ENCODE peak calls at places on chromosomes 11 and 22, in four cellular contexts. L is IMR-90, I is H1, N is mesendoderm. K is an unnamed sample.

GRCh38 chr11:94194712-94195111 is 66.1 kb downstream of the PANX1 start:
- DNase-seq in L (no peak), N (no peak), I (no peak), K (no peak)

GRCh38 chr22:49630448-49630946 is 197.2 kb downstream of the BRD1 start:
- DNase-seq in N (no peak), L (no peak), I (no peak), K (no peak)

GRCh38 chr11:13487661-13488030 is 8.2 kb downstream of the PTH start:
- DNase-seq in L (peak), N (peak), I (peak), K (peak)

GRCh38 chr22:22720724-22721261 is 76.4 kb downstream of the GGTLC2 start:
- DNase-seq in I (no peak), L (no peak), N (no peak), K (no peak)

GRCh38 chr11:11786771-11787170 is 55.0 kb upstream of the USP47 start:
- DNase-seq in I (no peak), N (peak), L (peak), K (no peak)

GRCh38 chr22:25360891-25361645 is 141.6 kb downstream of the CRYBB2 start:
- DNase-seq in N (no peak), I (no peak), L (no peak), K (no peak)

GRCh38 chr11:2563216-2564007 is 118.6 kb downstream of the KCNQ1 start:
- DNase-seq in I (no peak), N (no peak), L (no peak), K (no peak)

GRCh38 chr22:33000342-33001280 is 57.6 kb downstream of the SYN3 start:
- DNase-seq in N (peak), L (peak), I (peak), K (peak)

GRCh38 chr11:131284041-131284440 is 86.4 kb upstream of the NTM start:
- DNase-seq in I (no peak), N (no peak), L (no peak), K (no peak)

GRCh38 chr11:128599729-128600128 is 12.4 kb upstream of the ETS1 start:
- DNase-seq in N (no peak), L (peak), I (no peak), K (no peak)

GRCh38 chr11:2519879-2520735 is 75.3 kb downstream of the KCNQ1 start:
- DNase-seq in L (no peak), N (no peak), I (no peak), K (peak)

GRCh38 chr11:20367313-20367948 is 3.9 kb downstream of the HTATIP2 start:
- DNase-seq in I (no peak), N (peak), L (peak), K (no peak)

GRCh38 chr22:25726241-25726640 is 15.7 kb upstream of the MYO18B start:
- DNase-seq in I (no peak), N (peak), L (no peak), K (no peak)

GRCh38 chr11:67270256-67271211 is 4.3 kb downstream of the GRK2 start:
- DNase-seq in L (no peak), I (peak), N (peak), K (peak)

GRCh38 chr11:12433571-12434061 is 56.2 kb downstream of the PARVA start:
- DNase-seq in N (no peak), L (peak), I (no peak), K (no peak)

GRCh38 chr11:32713496-32713895 is 81.0 kb downstream of the CCDC73 start:
- DNase-seq in L (no peak), N (no peak), I (no peak), K (no peak)

GRCh38 chr11:113436672-113437252 is 38.4 kb downstream of the DRD2 start:
- DNase-seq in I (no peak), N (peak), L (no peak), K (no peak)

GRCh38 chr11:35682230-35683195 is 19.9 kb downstream of the TRIM44 start:
- DNase-seq in I (no peak), L (no peak), N (peak), K (no peak)

GRCh38 chr22:38881464-38881871 is 9.5 kb upstream of the CBX6 start:
- DNase-seq in L (peak), I (no peak), N (no peak), K (no peak)

GRCh38 chr11:70410276-70410675 is 11.9 kb downstream of the CTTN start:
- DNase-seq in L (no peak), I (no peak), N (no peak), K (no peak)

GRCh38 chr22:32744560-32744959 is 56.9 kb upstream of the TIMP3 start:
- DNase-seq in I (no peak), N (peak), L (no peak), K (no peak)

GRCh38 chr22:45656577-45656976 is 15.1 kb upstream of the ATXN10 start:
- DNase-seq in N (no peak), L (peak), I (no peak), K (no peak)

GRCh38 chr11:415640-416041 is 842 bp upstream of the SIGIRR start:
- DNase-seq in N (no peak), L (no peak), I (peak), K (no peak)

GRCh38 chr11:22792497-22792896 is 37.1 kb downstream of the SVIP start:
- DNase-seq in N (peak), I (no peak), L (peak), K (no peak)

GRCh38 chr11:93236741-93237675 is 39.2 kb upstream of the SLC36A4 start:
- DNase-seq in N (peak), I (no peak), L (peak), K (peak)

GRCh38 chr22:50527921-50528681 is 1.7 kb downstream of the TYMP start:
- DNase-seq in I (no peak), N (no peak), L (no peak), K (no peak)

GRCh38 chr22:33329398-33329797 is 271.2 kb upstream of the SYN3 start:
- DNase-seq in L (no peak), I (no peak), N (no peak), K (no peak)

GRCh38 chr11:17906436-17906835 is 106.4 kb downstream of the SERGEF start:
- DNase-seq in I (peak), L (no peak), N (peak), K (peak)

GRCh38 chr11:19087658-19088057 is 27.1 kb upstream of the MRGPRX2 start:
- DNase-seq in I (no peak), L (peak), N (no peak), K (no peak)

GRCh38 chr22:17638432-17639237 is at the start of gene BCL2L13:
- DNase-seq in I (peak), L (peak), N (peak), K (peak)

GRCh38 chr22:46444390-46444854 is 93.0 kb downstream of the CELSR1 start:
- DNase-seq in N (no peak), L (no peak), I (no peak), K (no peak)

GRCh38 chr11:20024172-20024935 is 135.9 kb downstream of the DBX1 start:
- DNase-seq in N (no peak), I (no peak), L (no peak), K (no peak)

GRCh38 chr11:73939096-73939495 is 11.7 kb upstream of the DNAJB13 start:
- DNase-seq in L (no peak), I (no peak), N (peak), K (no peak)

GRCh38 chr22:50276143-50276542 is 6.0 kb upstream of the MAPK11 start:
- DNase-seq in L (peak), N (peak), I (peak), K (peak)

GRCh38 chr11:43580735-43581369 is 99.7 kb upstream of the HSD17B12 start:
- DNase-seq in L (peak), N (peak), I (peak), K (no peak)

GRCh38 chr11:68960299-68961071 is 20.3 kb downstream of the MRGPRD start:
- DNase-seq in N (no peak), L (no peak), I (no peak), K (no peak)

GRCh38 chr22:47370448-47371262 is 608.2 kb downstream of the TBC1D22A start:
- DNase-seq in N (no peak), L (no peak), I (no peak), K (no peak)

GRCh38 chr11:60921777-60922335 is 2.4 kb upstream of the TMEM132A start:
- DNase-seq in N (no peak), I (no peak), L (no peak), K (no peak)

GRCh38 chr22:23754220-23754919 is at the start of gene VPREB3:
- DNase-seq in I (peak), N (no peak), L (no peak), K (no peak)
- H3K27ac ChIP-seq in I (no peak), N (no peak), L (no peak), K (no peak)

DNA sequence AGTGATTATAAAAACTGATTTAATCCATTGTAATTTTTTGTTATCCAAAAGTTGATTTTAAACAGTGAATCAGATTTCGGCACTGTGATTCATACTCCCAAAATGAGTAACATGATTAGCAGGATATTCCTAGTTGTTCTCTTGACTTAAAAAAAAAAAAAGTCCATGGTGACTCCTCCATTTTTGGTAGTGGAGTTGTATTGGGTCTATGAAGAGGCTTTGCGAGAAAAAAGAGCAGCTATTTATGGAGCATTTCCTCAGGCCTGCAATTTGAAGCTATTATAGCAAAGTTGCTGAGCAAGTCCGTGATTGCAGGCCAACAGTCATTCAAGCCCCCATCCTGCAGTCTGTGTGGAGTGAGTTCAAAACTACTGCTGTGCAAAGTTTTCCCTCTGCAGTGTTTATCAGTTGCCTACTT is 28.8 kb downstream of the YAP1 start:
- DNase-seq in L (peak), I (no peak), N (peak), K (no peak)
- H4K5ac ChIP-seq in L (peak), I (no peak), N (no peak), K (no peak)

DNA sequence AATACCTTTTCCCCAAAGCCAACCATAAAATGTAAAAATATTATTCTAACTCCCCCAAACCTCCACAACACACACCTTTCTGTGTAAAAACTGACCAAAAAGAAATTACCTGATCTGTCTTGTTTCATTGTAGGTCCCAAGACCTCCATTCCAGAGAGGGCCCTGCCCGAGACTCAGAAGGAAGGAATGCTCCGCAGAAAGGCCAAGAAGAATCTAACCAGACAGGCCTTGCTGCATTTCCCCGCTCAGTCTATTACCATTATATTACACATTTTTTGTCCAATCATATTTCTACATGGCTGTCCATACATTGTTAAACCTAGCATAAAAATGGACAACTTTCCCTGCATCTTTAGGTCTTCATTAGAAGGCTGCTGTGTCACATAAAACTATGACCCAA is 237.5 kb upstream of the UBASH3B start:
- DNase-seq in N (no peak), I (no peak), L (no peak), K (no peak)
- H3K27ac ChIP-seq in N (no peak), I (no peak), L (no peak), K (no peak)

GRCh38 chr22:29312218-29313125 is 3.0 kb downstream of the RASL10A start:
- DNase-seq in N (no peak), L (no peak), I (peak), K (no peak)
- H4K5ac ChIP-seq in N (no peak), L (no peak), I (no peak), K (no peak)

DNA sequence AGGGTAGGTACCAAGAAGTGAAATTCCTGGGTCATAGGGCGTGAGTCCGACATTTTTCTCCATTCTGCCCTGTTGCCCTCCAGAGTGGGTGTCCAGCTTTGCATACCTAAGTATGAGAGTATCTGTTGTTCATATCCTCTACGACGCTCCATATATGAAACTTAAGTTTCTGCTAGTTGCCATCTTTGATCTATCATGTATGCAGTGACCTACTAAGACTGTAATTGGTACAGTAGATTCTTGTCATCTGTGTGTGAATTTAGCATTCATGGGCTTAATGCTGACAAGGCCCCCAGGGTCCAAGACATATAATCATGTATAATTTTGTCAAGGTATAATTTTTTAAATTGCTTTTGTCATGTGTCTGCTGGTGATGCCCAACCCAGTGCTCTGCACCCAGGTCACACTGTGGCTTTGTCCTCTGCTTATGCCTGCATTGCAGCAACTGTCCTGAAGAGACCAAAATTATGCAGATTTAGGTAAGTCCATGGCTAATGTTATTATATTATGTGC is 12.1 kb downstream of the NEAT1 start:
- DNase-seq in I (no peak), L (peak), N (no peak), K (no peak)
- H3K27ac ChIP-seq in I (no peak), L (no peak), N (no peak), K (no peak)

GRCh38 chr11:83951521-83951920 is 665.4 kb upstream of the CCDC90B start:
- DNase-seq in I (no peak), N (peak), L (no peak), K (no peak)
- H4K5ac ChIP-seq in I (no peak), N (no peak), L (no peak), K (no peak)

DNA sequence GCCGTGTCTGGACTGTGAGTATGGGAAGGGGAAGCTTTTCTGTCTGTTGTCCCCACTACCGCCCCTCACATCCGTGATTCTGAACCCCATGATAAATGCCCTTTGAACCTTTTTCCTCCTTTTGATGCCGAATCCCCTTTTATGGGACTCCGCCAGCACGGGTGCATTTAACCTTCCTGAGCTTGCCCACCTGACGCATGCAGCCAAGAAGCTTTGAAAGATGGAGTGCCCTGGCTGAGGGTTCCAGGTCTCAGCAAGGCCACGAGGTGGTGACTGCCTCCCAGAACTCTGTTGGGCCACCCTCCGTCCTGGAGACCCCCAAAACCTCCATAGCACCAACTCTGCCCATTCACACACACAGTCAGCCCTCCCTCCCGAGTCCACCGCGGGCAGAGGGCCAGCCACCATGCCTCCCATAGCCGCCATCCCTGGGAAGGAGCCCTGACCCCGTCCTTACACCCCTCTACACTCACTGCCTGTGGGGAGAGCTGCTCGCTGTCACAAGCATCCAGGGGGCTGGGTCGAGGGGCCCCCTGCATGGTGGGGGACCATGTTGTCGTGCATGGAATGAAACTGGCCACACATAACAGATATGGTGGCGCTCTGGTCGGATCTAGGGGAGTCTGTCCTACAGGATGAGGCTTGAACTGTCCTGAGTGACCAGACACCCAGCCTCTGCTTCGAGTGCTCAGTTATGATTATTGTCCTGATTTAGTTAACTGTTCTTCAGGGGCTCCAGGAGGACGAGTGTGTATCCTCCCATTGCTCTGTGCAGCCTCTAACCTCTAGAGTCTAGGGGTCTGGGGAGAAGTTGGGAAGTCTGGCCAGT is 822 bp upstream of the COMT start:
- DNase-seq in N (no peak), I (no peak), L (no peak), K (no peak)
- H3K27ac ChIP-seq in N (no peak), I (no peak), L (peak), K (no peak)

GRCh38 chr11:109983358-109983757 is 109.8 kb upstream of the ZC3H12C start:
- DNase-seq in N (no peak), L (no peak), I (no peak), K (no peak)
- H4K5ac ChIP-seq in N (no peak), L (no peak), I (no peak), K (no peak)

DNA sequence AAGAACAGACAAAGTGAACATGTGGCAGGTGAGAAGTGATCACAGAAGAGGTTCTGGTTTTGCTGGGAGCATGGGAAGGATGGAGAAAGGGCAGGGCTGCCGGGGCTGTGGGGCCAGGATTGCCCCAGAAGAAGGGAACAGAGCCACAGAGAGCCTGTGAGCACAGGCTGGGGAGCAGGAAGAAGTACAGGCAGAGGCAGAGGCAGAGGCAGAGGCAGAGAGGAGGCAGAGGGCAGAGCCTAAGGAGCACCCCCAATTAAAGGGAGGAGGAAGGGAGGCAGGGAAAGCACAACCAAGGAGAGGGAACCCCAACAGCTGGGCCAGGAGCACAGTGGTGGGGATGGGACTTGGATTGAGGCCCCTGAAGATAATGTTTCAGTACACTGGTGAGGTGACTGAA is 51.5 kb downstream of the SGSM3 start:
- DNase-seq in N (no peak), I (no peak), L (no peak), K (no peak)
- H3K27ac ChIP-seq in N (no peak), I (no peak), L (no peak), K (no peak)

GRCh38 chr22:29481265-29482000 is 1.4 kb downstream of the NEFH start:
- DNase-seq in L (no peak), N (peak), I (peak), K (peak)
- H4K5ac ChIP-seq in L (no peak), N (no peak), I (no peak), K (no peak)

K was measured in H9.